ENCODE peak calls at places on chromosome 9, in five cellular contexts. X, B, L, J and C are unnamed samples. For H3K9me3 and H3K36me3, the result is how much of the 10 kb centered on the place peaks cover.

GRCh38 chr9:128702445-128702948 is at the start of gene PKN3:
- DNase-seq in J (peak), B (peak), X (peak), L (peak), C (peak)

GRCh38 chr9:12538842-12539584 is 154.2 kb upstream of the TYRP1 start:
- DNase-seq in J (no peak), X (peak), B (no peak), L (peak), C (no peak)

GRCh38 chr9:118761016-118761790 is 608.0 kb downstream of the BRINP1 start:
- DNase-seq in B (no peak), L (no peak), J (no peak), X (no peak), C (no peak)

GRCh38 chr9:129331366-129331765 is 153.3 kb upstream of the IER5L start:
- DNase-seq in X (no peak), J (no peak), B (no peak), L (no peak), C (no peak)

GRCh38 chr9:129312251-129312650 is 134.2 kb upstream of the IER5L start:
- DNase-seq in X (peak), J (no peak), B (peak), L (no peak), C (peak)

GRCh38 chr9:129359162-129359811 is 181.2 kb upstream of the IER5L start:
- DNase-seq in L (no peak), J (no peak), X (peak), B (no peak), C (no peak)

GRCh38 chr9:86183225-86183808 is 76.1 kb downstream of the C9orf153 start:
- DNase-seq in J (no peak), X (no peak), L (no peak), B (no peak), C (no peak)

GRCh38 chr9:3342159-3342777 is 183.5 kb downstream of the RFX3 start:
- DNase-seq in X (no peak), L (no peak), J (no peak), B (no peak), C (no peak)

GRCh38 chr9:112548836-112549235 is 62.2 kb downstream of the KIAA1958 start:
- DNase-seq in L (no peak), B (no peak), J (no peak), X (no peak), C (no peak)

GRCh38 chr9:124939944-124940343 is 939 bp downstream of the GOLGA1 start:
- DNase-seq in L (no peak), J (no peak), B (no peak), X (no peak), C (no peak)

GRCh38 chr9:119768266-119768665 is 399.0 kb upstream of the BRINP1 start:
- DNase-seq in X (no peak), L (no peak), J (no peak), B (no peak), C (no peak)

GRCh38 chr9:4386819-4387218 is 87.0 kb upstream of the GLIS3 start:
- DNase-seq in J (no peak), B (no peak), L (no peak), X (no peak), C (no peak)

GRCh38 chr9:19184144-19184917 is 46.2 kb upstream of the DENND4C start:
- DNase-seq in X (peak), J (peak), B (peak), L (peak), C (peak)

GRCh38 chr9:109035684-109036423 is 22.6 kb upstream of the CTNNAL1 start:
- DNase-seq in L (peak), B (peak), J (peak), X (no peak), C (no peak)

GRCh38 chr9:3296536-3296935 is 229.3 kb downstream of the RFX3 start:
- DNase-seq in J (no peak), B (no peak), X (no peak), L (no peak), C (no peak)

GRCh38 chr9:13770956-13771355 is 491.5 kb upstream of the MPDZ start:
- DNase-seq in J (no peak), B (no peak), L (no peak), X (no peak), C (no peak)

GRCh38 chr9:68551191-68551590 is 10.5 kb upstream of the TMEM252 start:
- DNase-seq in J (no peak), X (no peak), L (peak), B (no peak), C (no peak)

GRCh38 chr9:71941060-71941568 is 29.7 kb downstream of the C9orf85 start:
- DNase-seq in L (no peak), B (no peak), J (no peak), X (no peak), C (no peak)

GRCh38 chr9:129036923-129037766 is 719 bp downstream of the MIGA2 start:
- DNase-seq in L (no peak), X (no peak), J (no peak), B (no peak), C (no peak)

GRCh38 chr9:113934826-113935676 is 58.9 kb downstream of the ZNF618 start:
- DNase-seq in X (no peak), B (no peak), J (peak), L (no peak), C (no peak)

GRCh38 chr9:16031971-16032370 is 479.1 kb downstream of the CCDC171 start:
- DNase-seq in B (no peak), X (no peak), L (no peak), J (no peak), C (no peak)

GRCh38 chr9:18472915-18473314 is 1.0 kb upstream of the ADAMTSL1 start:
- DNase-seq in L (no peak), X (no peak), J (no peak), B (no peak), C (no peak)

GRCh38 chr9:81479573-81479972 is 209.8 kb downstream of the TLE1 start:
- DNase-seq in B (no peak), L (no peak), X (no peak), J (no peak), C (no peak)

GRCh38 chr9:113387560-113388230 is 10.9 kb upstream of the HDHD3 start:
- DNase-seq in X (no peak), L (peak), B (no peak), J (no peak), C (no peak)

GRCh38 chr9:128921881-128922763 is 1.3 kb downstream of the PHYHD1 start:
- DNase-seq in L (peak), X (peak), B (peak), J (peak), C (peak)

GRCh38 chr9:93452710-93453046 is 703 bp downstream of the FAM120AOS start:
- DNase-seq in X (no peak), B (no peak), J (no peak), L (peak), C (no peak)

GRCh38 chr9:134968823-134969090 is 51.0 kb upstream of the FCN1 start:
- DNase-seq in J (no peak), X (peak), L (no peak), B (no peak), C (no peak)
- H3K9me3 ChIP-seq in J (under half), X (under half), L (under half), B (under half), C (under half)

DNA sequence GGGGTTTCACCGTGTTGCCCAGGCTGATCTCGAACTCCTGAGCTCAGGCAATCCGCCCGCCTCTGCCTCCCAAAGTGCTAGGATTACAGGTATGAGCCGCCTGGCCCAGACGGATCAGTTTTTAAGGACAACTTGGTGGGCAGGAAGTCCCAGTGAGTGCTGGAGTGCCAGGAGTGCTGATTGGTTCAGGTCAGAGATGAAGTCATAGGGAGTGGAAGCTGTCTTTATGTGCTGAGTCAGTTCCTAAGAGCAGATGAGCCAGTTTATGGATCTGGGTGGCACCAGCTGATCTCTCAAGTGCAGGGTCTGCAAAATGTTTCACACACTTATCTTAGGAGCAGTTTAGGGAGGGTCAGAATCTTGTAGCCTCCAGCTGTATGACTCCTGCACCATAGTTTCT is 292.1 kb upstream of the ELAVL2 start:
- DNase-seq in J (no peak), B (no peak), L (no peak), X (no peak), C (no peak)
- H3K36me3 ChIP-seq in J (under half), B (under half), L (under half), X (under half), C (under half)

DNA sequence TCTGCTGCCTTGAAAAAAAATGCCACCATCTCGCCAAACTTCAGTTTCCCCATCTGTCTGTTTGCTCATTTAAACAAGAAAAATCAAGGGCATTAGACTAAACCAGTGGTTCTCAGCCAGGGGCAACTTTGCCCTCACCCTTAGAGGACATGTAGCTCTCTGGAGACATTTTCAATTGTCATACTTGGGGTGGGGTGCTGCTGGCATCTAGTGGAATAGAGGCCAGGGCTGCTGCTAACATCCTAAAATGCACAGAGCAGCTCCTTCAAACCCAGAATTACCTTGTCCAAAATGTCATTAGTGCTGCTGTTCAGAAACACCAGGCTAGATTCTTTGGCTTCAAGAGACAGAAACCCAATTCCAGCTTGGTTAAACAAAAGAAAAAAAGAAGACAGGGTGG is 71.1 kb upstream of the FOXE1 start:
- DNase-seq in L (no peak), J (no peak), B (no peak), X (no peak), C (no peak)
- TF ChIP-seq CTCF in L (no peak), J (no peak), B (no peak), X (no peak), C (no peak)

GRCh38 chr9:65405253-65405652 is 120.2 kb upstream of the FOXD4L5 start:
- DNase-seq in B (no peak), J (no peak), X (peak), L (no peak), C (no peak)

GRCh38 chr9:65411901-65412300 is 126.9 kb upstream of the FOXD4L5 start:
- DNase-seq in J (no peak), X (peak), B (no peak), L (no peak), C (no peak)

GRCh38 chr9:65410926-65411325 is 125.9 kb upstream of the FOXD4L5 start:
- DNase-seq in B (no peak), X (peak), J (no peak), L (no peak), C (no peak)

GRCh38 chr9:65411336-65411735 is 126.3 kb upstream of the FOXD4L5 start:
- DNase-seq in J (no peak), L (no peak), B (no peak), X (peak), C (no peak)

GRCh38 chr9:65409471-65409980 is 124.5 kb upstream of the FOXD4L5 start:
- DNase-seq in L (no peak), B (no peak), X (peak), J (no peak), C (no peak)
- H3K9me3 ChIP-seq in L (under half), B (under half), X (under half), J (under half), C (under half)

GRCh38 chr9:137106662-137107292 is 7.8 kb downstream of the DPP7 start:
- DNase-seq in X (no peak), L (no peak), J (no peak), B (no peak), C (no peak)
- H3K36me3 ChIP-seq in X (under half), L (under half), J (under half), B (half or more), C (half or more)

GRCh38 chr9:111298831-111299603 is 31.0 kb downstream of the OR2K2 start:
- DNase-seq in J (peak), L (peak), X (peak), B (peak), C (peak)
- TF ChIP-seq CTCF in J (peak), L (peak), X (peak), B (peak), C (peak)

GRCh38 chr9:1332161-1332560 is 282.0 kb downstream of the DMRT2 start:
- DNase-seq in X (no peak), L (no peak), J (no peak), B (no peak), C (no peak)

GRCh38 chr9:1331546-1331945 is 281.4 kb downstream of the DMRT2 start:
- DNase-seq in X (no peak), J (no peak), L (no peak), B (no peak), C (no peak)

GRCh38 chr9:1328341-1328740 is 278.2 kb downstream of the DMRT2 start:
- DNase-seq in J (no peak), X (no peak), L (no peak), B (no peak), C (no peak)
- H3K9me3 ChIP-seq in J (under half), X (under half), L (under half), B (under half), C (under half)